ENCODE peak calls at places on chromosomes 1 and 21, in four cellular contexts. L is K562; G is CD8-positive, alpha-beta memory T cell; J is fibroblast of lung. N is an unnamed sample. For H3K27me3, the result is how much of the 10 kb centered on the place peaks cover.

GRCh38 chr1:22824975-22825374 is 114.3 kb downstream of the EPHB2 start:
- DNase-seq in L (no peak), G (no peak), J (no peak), N (no peak)

GRCh38 chr1:219837274-219837993 is 90.9 kb downstream of the SLC30A10 start:
- DNase-seq in L (peak), G (no peak), J (peak), N (peak)

GRCh38 chr1:50279622-50280320 is 143.5 kb downstream of the DMRTA2 start:
- DNase-seq in L (peak), G (no peak), J (no peak), N (peak)

GRCh38 chr1:179231923-179232322 is 2.4 kb upstream of the ABL2 start:
- DNase-seq in L (peak), G (no peak), J (no peak), N (no peak)

GRCh38 chr1:24364975-24365678 is 46.0 kb downstream of the GRHL3 start:
- DNase-seq in L (peak), G (no peak), J (peak), N (peak)

GRCh38 chr1:205680073-205680851 is at the start of gene SLC45A3:
- DNase-seq in L (peak), G (no peak), J (no peak), N (peak)

GRCh38 chr1:236908669-236909068 is 95.6 kb downstream of the MT1HL1 start:
- DNase-seq in L (no peak), G (no peak), J (no peak), N (no peak)

GRCh38 chr21:23950344-23950743 is 1656.9 kb downstream of the MRPL39 start:
- DNase-seq in L (no peak), G (no peak), J (no peak), N (no peak)

GRCh38 chr1:114111731-114112661 is 41.7 kb downstream of the SYT6 start:
- DNase-seq in L (no peak), G (no peak), J (no peak), N (no peak)

GRCh38 chr1:41618066-41618825 is 133.8 kb upstream of the EDN2 start:
- DNase-seq in L (no peak), G (no peak), J (peak), N (no peak)

GRCh38 chr21:31862078-31862477 is 10.7 kb upstream of the HUNK start:
- DNase-seq in L (no peak), G (no peak), J (no peak), N (no peak)
- H3K4me3 ChIP-seq in L (no peak), G (no peak), J (no peak), N (no peak)

GRCh38 chr1:81703352-81703735 is 97.4 kb upstream of the ADGRL2 start:
- DNase-seq in L (no peak), G (no peak), J (peak), N (no peak)

GRCh38 chr1:81703736-81704463 is 96.8 kb upstream of the ADGRL2 start:
- DNase-seq in L (no peak), G (no peak), J (peak), N (no peak)

GRCh38 chr1:81701071-81701470 is 99.7 kb upstream of the ADGRL2 start:
- DNase-seq in L (no peak), G (no peak), J (no peak), N (no peak)

GRCh38 chr1:81702903-81703302 is 97.8 kb upstream of the ADGRL2 start:
- DNase-seq in L (no peak), G (no peak), J (peak), N (no peak)

GRCh38 chr1:81702079-81702715 is 98.5 kb upstream of the ADGRL2 start:
- DNase-seq in L (no peak), G (no peak), J (no peak), N (no peak)
- H3K27ac ChIP-seq in L (no peak), G (no peak), J (no peak), N (no peak)

GRCh38 chr1:12599657-12600056 is 18.4 kb downstream of the DHRS3 start:
- DNase-seq in L (no peak), G (no peak), J (no peak), N (no peak)

GRCh38 chr1:12598914-12599463 is 19.0 kb downstream of the DHRS3 start:
- DNase-seq in L (no peak), G (no peak), J (no peak), N (peak)

GRCh38 chr1:12595839-12596821 is 21.9 kb downstream of the DHRS3 start:
- DNase-seq in L (no peak), G (no peak), J (peak), N (no peak)

GRCh38 chr1:12600335-12600734 is 17.7 kb downstream of the DHRS3 start:
- DNase-seq in L (no peak), G (no peak), J (no peak), N (no peak)

DNA sequence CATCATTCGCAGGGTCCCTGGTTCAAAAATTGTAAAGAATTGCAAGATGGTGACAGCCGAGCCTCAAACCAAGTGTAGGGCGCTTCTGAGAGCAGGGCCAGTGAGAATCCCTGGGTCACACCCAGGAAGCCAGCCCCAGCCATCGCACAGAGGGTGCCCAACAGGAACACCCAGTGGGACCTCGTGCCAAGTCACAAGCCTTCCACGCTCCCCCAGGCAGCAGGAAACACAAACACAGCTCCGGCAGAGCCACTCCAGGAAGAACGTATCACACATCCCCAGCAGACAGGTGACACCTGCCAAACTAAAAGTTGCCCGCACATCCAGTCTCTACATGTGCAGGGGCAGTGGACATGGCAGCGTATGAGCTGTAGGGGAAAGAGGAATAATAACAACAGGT is 20.2 kb downstream of the DHRS3 start:
- DNase-seq in L (no peak), G (no peak), J (no peak), N (no peak)
- H3K27me3 ChIP-seq in L (under half), G (under half), J (under half), N (under half)

GRCh38 chr1:231602675-231602984 is 24.0 kb upstream of the DISC1 start:
- DNase-seq in L (no peak), G (no peak), J (no peak), N (no peak)
- H3K4me3 ChIP-seq in L (no peak), G (no peak), J (no peak), N (no peak)

DNA sequence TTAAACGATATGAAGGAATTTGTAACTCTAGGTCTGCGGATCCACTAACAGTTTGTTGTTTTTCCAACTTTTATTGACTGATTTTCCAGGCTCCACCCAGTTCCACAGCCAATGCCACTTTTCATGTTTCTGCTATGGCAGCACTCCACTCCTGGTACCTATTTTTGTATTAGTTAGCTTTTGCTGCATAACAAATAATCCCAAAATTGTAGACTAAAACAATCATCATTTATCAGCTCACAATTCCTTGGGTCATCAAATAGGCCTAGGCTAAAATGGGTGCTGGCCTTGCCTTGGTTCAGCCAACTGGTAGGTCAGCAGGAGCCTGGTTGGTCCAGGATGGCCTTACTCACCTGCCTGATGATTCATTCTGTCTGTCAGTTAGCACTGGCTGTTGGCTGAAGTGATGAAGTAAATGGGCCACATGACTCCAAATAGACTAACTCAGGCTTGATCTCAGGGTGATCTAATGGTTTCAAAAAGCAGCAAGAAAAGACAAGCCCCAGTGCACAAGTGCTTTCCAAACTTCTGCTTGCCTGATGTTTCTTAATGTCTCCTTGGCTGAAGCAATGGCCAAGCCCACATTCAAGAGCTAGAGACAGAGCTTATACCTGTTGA is 3.2 kb upstream of the C8B start:
- DNase-seq in L (no peak), G (no peak), J (no peak), N (no peak)
- H3K27ac ChIP-seq in L (no peak), G (no peak), J (no peak), N (no peak)

GRCh38 chr1:34928865-34929496 is 469 bp downstream of the DLGAP3 start:
- DNase-seq in L (peak), G (no peak), J (no peak), N (no peak)
- H3K27me3 ChIP-seq in L (under half), G (half or more), J (under half), N (under half)